ENCODE peak calls at places on chromosomes 16 and 17, in six cellular contexts. G is esophagus squamous epithelium, B is uterus, K is stomach, U is tibial nerve, I is A549. X is an unnamed sample.

GRCh38 chr17:47315451-47316266 is 8.1 kb upstream of the EFCAB13 start:
- DNase-seq in G (no peak), B (peak; percentile 60), K (no peak), U (no peak), I (peak; percentile 78), X (no peak)

GRCh38 chr16:26795184-26795583 is 271.5 kb upstream of the C16orf82 start:
- DNase-seq in G (no peak), B (no peak), K (no peak), U (no peak), I (no peak), X (no peak)

GRCh38 chr16:57446530-57447141 is 549 bp downstream of the CIAPIN1 start:
- DNase-seq in G (no peak), B (peak; percentile 31), K (peak; percentile 34), U (no peak), I (peak; percentile 29), X (no peak)

GRCh38 chr16:46620265-46621005 is 744 bp downstream of the SHCBP1 start:
- DNase-seq in G (no peak), B (no peak), K (no peak), U (no peak), I (peak; percentile 7), X (no peak)

GRCh38 chr16:15961060-15961511 is 11.7 kb downstream of the ABCC1 start:
- DNase-seq in G (no peak), B (no peak), K (no peak), U (no peak), I (no peak), X (no peak)

GRCh38 chr16:19123535-19124178 is 9.9 kb downstream of the ITPRIPL2 start:
- DNase-seq in G (no peak), B (no peak), K (peak; percentile 51), U (no peak), I (peak; percentile 94), X (no peak)

GRCh38 chr17:8158267-8159031 is 4.3 kb downstream of the VAMP2 start:
- DNase-seq in G (peak; percentile 71), B (peak; percentile 95), K (peak; percentile 97), U (peak; percentile 96), I (peak; percentile 95), X (peak; percentile 94)

GRCh38 chr16:81697321-81697885 is 81.7 kb upstream of the PLCG2 start:
- DNase-seq in G (no peak), B (peak; percentile 36), K (peak; percentile 65), U (no peak), I (peak; percentile 76), X (no peak)

GRCh38 chr16:84785843-84786538 is 33.8 kb upstream of the CRISPLD2 start:
- DNase-seq in G (no peak), B (no peak), K (peak; percentile 91), U (no peak), I (no peak), X (no peak)

GRCh38 chr17:83104577-83105505 is 25.4 kb downstream of the METRNL start:
- DNase-seq in G (no peak), B (no peak), K (no peak), U (no peak), I (no peak), X (no peak)

GRCh38 chr16:56337858-56338325 is 87.5 kb downstream of the AMFR start:
- DNase-seq in G (no peak), B (no peak), K (no peak), U (no peak), I (no peak), X (no peak)

GRCh38 chr17:49157784-49158183 is 25.2 kb downstream of the B4GALNT2 start:
- DNase-seq in G (no peak), B (no peak), K (no peak), U (no peak), I (peak; percentile 47), X (no peak)

GRCh38 chr17:2892305-2892971 is 96.2 kb downstream of the RAP1GAP2 start:
- DNase-seq in G (no peak), B (no peak), K (peak; percentile 74), U (no peak), I (peak; percentile 94), X (no peak)
- H3K27ac ChIP-seq in G (no peak overlapping the region), B (no peak overlapping the region), K (peak overlapping the region; percentile 80), U (no peak overlapping the region), I (peak overlapping the region; percentile 50), X (no peak overlapping the region)

DNA sequence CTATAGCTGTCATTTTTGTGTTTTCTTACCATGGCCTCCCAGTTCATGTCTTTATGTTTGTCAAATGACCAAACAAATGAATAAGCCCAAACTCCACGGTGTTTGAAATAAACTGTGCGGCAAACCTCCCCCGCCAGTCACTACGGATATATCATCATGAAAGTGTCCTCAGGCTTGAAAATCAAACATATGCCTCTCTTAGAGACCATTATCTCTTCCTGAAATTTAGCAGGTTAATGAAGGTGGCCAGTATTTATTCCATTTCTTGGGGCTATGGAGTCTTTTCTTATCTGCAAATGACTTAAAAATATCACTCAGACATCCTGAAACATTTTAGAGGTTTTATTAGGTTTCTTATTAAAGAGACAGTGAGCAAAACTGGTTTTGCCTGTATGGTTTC is 610.3 kb upstream of the CDH5 start:
- DNase-seq in G (no peak), B (no peak), K (no peak), U (no peak), I (no peak), X (no peak)
- H3K4me1 ChIP-seq in G (no peaks in the 10 kb centered on the region), B (no peaks in the 10 kb centered on the region), K (no peaks in the 10 kb centered on the region), U (peaks cover 21% of the 10 kb centered on the region), I (no peaks in the 10 kb centered on the region), X (peaks cover 12% of the 10 kb centered on the region)

GRCh38 chr17:41496803-41497484 is 7.2 kb upstream of the KRT36 start:
- DNase-seq in G (no peak), B (no peak), K (peak; percentile 76), U (no peak), I (peak; percentile 91), X (no peak)
- TF ChIP-seq POLR2A in G (no peak), B (no peak), K (no peak), U (no peak), I (peak; percentile 43), X (no peak)

GRCh38 chr17:42189651-42189965 is 4.4 kb upstream of the HCRT start:
- DNase-seq in G (no peak), B (no peak), K (no peak), U (no peak), I (no peak), X (no peak)
- H3K27ac ChIP-seq in G (no peak overlapping the region), B (no peak overlapping the region), K (no peak overlapping the region), U (no peak overlapping the region), I (no peak overlapping the region), X (no peak overlapping the region)

GRCh38 chr16:12060751-12061150 is 84.2 kb downstream of the SNX29 start:
- DNase-seq in G (no peak), B (no peak), K (no peak), U (no peak), I (no peak), X (no peak)

GRCh38 chr16:12063435-12063834 is 86.9 kb downstream of the SNX29 start:
- DNase-seq in G (no peak), B (no peak), K (no peak), U (no peak), I (no peak), X (no peak)

GRCh38 chr16:12061336-12062055 is 85.0 kb downstream of the SNX29 start:
- DNase-seq in G (no peak), B (no peak), K (no peak), U (no peak), I (no peak), X (no peak)

GRCh38 chr16:12063004-12063395 is 86.5 kb downstream of the SNX29 start:
- DNase-seq in G (no peak), B (no peak), K (no peak), U (no peak), I (no peak), X (no peak)

DNA sequence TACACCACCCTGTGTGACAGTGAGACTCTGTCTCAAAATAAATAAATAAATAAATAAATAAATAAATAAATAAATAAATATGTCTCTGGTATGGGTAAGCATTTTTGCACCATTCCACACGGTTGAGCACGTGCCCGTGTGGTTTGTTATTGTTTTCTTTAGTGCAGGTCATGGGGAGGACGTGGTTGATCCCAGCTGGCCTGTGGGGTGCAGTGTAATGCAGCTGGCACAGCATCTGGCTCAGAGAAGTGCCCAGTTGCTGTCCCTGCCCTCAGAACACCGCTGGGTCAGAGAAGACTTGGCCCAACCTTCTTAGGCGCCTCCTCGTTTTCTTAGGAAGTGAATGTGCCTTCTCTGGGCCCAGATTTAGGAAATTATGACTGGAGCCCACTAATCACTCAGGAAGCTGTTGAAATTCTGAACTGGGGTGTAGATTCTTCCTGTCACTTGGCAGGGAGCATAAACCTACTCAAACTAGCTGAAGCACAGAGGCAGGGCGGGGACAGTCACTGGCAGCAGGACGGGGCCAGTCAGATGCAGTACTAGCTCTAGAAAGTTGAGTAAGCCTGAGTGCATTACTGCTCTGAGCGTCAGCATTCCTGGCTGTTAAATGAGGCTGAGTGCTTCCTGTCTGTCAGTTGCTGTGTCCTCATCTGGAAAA is 85.9 kb downstream of the SNX29 start:
- DNase-seq in G (peak; percentile 14), B (peak; percentile 76), K (peak; percentile 54), U (peak; percentile 68), I (no peak), X (no peak)
- H3K4me1 ChIP-seq in G (peaks cover 25% of the 10 kb centered on the region), B (no peaks in the 10 kb centered on the region), K (peaks cover 10% of the 10 kb centered on the region), U (peaks cover 26% of the 10 kb centered on the region), I (no peaks in the 10 kb centered on the region), X (peaks cover 18% of the 10 kb centered on the region)

X was measured in ovary.